ENCODE peak calls at places on chromosomes 16 and 17, in four cellular contexts. P is neural progenitor cell, L is brain microvascular endothelial cell, A is HCT116. D is an unnamed sample.

GRCh38 chr17:78658281-78658785 is 81.1 kb upstream of the DNAH17 start:
- DNase-seq in P (no peak), A (no peak), L (peak), D (no peak)

GRCh38 chr17:49015924-49016774 is 19.0 kb downstream of the IGF2BP1 start:
- DNase-seq in L (no peak), P (no peak), A (no peak), D (no peak)

GRCh38 chr16:24776486-24777220 is 47.2 kb downstream of the TNRC6A start:
- DNase-seq in L (peak), A (no peak), P (no peak), D (peak)

GRCh38 chr17:4008496-4009163 is 44.4 kb upstream of the ATP2A3 start:
- DNase-seq in A (no peak), L (no peak), P (no peak), D (no peak)

GRCh38 chr17:55273579-55274370 is 9.0 kb downstream of the HLF start:
- DNase-seq in A (no peak), L (no peak), P (no peak), D (peak)

GRCh38 chr17:43881758-43882505 is 25.4 kb downstream of the MPP2 start:
- DNase-seq in A (no peak), P (no peak), L (no peak), D (no peak)

GRCh38 chr17:55731586-55732250 is 9.1 kb upstream of the TMEM100 start:
- DNase-seq in L (no peak), P (peak), A (no peak), D (peak)

GRCh38 chr16:89007371-89008249 is 30.6 kb upstream of the CBFA2T3 start:
- DNase-seq in P (no peak), A (no peak), L (no peak), D (no peak)

GRCh38 chr17:60154616-60155426 is 5.0 kb downstream of the CA4 start:
- DNase-seq in P (no peak), A (no peak), L (peak), D (peak)

GRCh38 chr17:27323538-27324212 is 29.8 kb downstream of the WSB1 start:
- DNase-seq in L (peak), P (no peak), A (no peak), D (peak)

GRCh38 chr16:17313085-17313611 is 157.6 kb downstream of the XYLT1 start:
- DNase-seq in L (no peak), P (no peak), A (no peak), D (peak)

GRCh38 chr17:57580055-57580739 is 164.9 kb downstream of the CCDC182 start:
- DNase-seq in A (no peak), L (no peak), P (peak), D (no peak)

GRCh38 chr16:31050280-31051030 is 17.1 kb downstream of the STX4 start:
- DNase-seq in P (no peak), L (no peak), A (no peak), D (no peak)

GRCh38 chr17:56891751-56892150 is 22.1 kb downstream of the TRIM25 start:
- DNase-seq in A (no peak), L (no peak), P (peak), D (no peak)

GRCh38 chr16:1530349-1530882 is 3.0 kb upstream of the TMEM204 start:
- DNase-seq in P (no peak), L (no peak), A (no peak), D (no peak)

GRCh38 chr17:64176556-64176955 is 46.6 kb upstream of the ERN1 start:
- DNase-seq in L (no peak), A (no peak), P (no peak), D (no peak)

GRCh38 chr17:2335726-2336214 is 487 bp downstream of the TSR1 start:
- DNase-seq in A (no peak), P (peak), L (no peak), D (no peak)

GRCh38 chr17:39769974-39770587 is 32.3 kb downstream of the GRB7 start:
- DNase-seq in A (peak), P (no peak), L (no peak), D (no peak)

GRCh38 chr16:51084074-51084928 is 66.8 kb downstream of the SALL1 start:
- DNase-seq in A (no peak), P (no peak), L (peak), D (no peak)

GRCh38 chr17:74893936-74894671 is 671 bp upstream of the FADS6 start:
- DNase-seq in A (no peak), P (no peak), L (no peak), D (no peak)

GRCh38 chr16:55465077-55465896 is 13.7 kb upstream of the MMP2 start:
- DNase-seq in A (peak), L (peak), P (peak), D (peak)

GRCh38 chr17:10125761-10126553 is 72.4 kb downstream of the GAS7 start:
- DNase-seq in A (no peak), P (peak), L (no peak), D (no peak)

DNA sequence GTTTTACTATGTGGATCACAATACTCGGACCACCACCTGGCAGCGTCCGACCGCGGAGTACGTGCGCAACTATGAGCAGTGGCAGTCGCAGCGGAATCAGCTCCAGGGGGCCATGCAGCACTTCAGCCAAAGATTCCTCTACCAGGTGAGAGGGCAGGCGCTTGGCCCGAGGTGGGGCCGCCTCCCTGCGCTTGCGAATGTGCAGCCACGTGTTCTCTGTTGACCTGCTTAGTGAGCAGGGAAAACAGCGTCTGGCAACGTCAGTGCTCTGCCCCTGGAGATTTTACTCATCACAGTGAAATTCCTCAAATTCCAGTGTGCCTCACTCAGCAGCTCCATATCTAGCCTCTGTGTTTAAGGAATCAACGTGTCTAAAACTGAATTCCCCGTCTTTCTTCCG is 33.4 kb upstream of the CLEC18A start:
- DNase-seq in A (no peak), P (peak), L (peak), D (peak)
- H3K27ac ChIP-seq in A (no peak), P (no peak), L (peak), D (peak)

DNA sequence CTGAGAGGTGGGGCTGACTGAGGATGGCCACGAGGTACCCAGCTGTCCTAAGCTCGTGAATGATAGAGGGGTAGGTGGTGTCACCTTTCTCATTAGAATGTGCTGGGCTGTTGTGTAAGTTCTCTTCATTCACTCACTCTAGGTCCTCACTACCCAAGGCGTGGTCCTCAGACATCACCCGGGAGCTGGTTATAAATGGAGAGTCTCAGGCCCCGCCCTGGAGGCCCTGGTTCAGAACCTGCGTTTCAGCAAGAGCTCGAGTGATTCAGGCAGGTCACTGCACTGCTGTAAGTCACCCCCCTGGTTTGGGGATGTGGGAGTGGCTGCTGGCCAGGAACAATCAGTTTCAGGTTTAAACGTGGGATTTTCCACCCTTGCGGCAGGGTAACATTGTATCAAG is 139.8 kb downstream of the FOXL1 start:
- DNase-seq in P (no peak), A (no peak), L (no peak), D (no peak)
- H3K27ac ChIP-seq in P (no peak), A (no peak), L (no peak), D (no peak)

DNA sequence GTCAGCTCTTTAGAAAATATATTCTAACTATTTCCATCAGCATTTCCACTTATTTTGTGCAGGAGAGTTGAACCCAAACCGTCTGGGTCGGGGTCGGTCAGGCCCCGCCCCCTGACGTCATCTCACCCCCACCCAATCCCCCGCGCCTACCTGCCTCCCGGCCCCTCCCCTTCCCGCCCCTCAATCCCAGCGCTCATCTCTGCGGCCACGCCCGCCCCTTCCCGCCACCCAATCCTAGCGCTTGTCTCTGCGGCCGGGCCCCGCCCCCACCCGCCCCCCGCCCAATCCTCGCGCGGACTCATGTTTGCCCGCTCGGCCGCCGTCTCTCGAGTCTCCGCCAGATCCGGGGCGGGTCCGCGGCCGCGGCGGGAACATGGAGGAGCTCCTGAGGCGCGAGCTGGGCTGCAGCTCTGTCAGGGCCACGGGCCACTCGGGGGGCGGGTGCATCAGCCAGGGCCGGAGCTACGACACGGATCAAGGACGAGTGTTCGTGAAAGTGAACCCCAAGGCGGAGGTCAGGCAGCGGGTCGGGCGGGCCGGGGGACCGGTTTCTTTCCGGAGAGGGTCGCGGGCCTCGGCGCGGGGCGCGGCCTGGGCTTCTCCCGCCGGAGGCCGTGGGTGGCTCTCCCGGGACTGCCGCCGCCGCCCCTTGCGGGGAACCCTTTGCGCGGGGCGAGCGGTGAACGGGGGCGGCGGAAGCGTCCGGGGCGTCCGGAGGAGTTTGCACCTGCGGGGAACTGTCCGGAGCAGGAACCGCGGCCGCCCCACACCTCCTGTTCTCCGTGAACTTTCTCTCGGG is at the start of gene FN3KRP:
- DNase-seq in L (peak), A (peak), P (peak), D (peak)
- H3K27ac ChIP-seq in L (peak), A (peak), P (no peak), D (peak)

GRCh38 chr16:73051903-73052302 is 4.0 kb upstream of the ZFHX3 start:
- DNase-seq in L (no peak), A (no peak), P (no peak), D (no peak)
- H3K27ac ChIP-seq in L (peak), A (no peak), P (no peak), D (peak)

GRCh38 chr17:82494236-82495055 is 25.1 kb upstream of the FOXK2 start:
- DNase-seq in L (peak), A (peak), P (peak), D (peak)

GRCh38 chr17:82495844-82496528 is 23.5 kb upstream of the FOXK2 start:
- DNase-seq in L (no peak), A (peak), P (no peak), D (no peak)

GRCh38 chr17:82493517-82493840 is 26.1 kb upstream of the FOXK2 start:
- DNase-seq in A (no peak), L (no peak), P (no peak), D (no peak)

GRCh38 chr17:82497483-82498405 is 21.8 kb upstream of the FOXK2 start:
- DNase-seq in A (no peak), L (peak), P (peak), D (no peak)

GRCh38 chr17:82496529-82497434 is 22.8 kb upstream of the FOXK2 start:
- DNase-seq in P (peak), L (peak), A (peak), D (peak)
- H3K27ac ChIP-seq in P (no peak), L (peak), A (peak), D (peak)

GRCh38 chr16:87701505-87701921 is 64.3 kb downstream of the KLHDC4 start:
- DNase-seq in P (no peak), A (no peak), L (no peak), D (no peak)

GRCh38 chr16:87698676-87699179 is 67.1 kb downstream of the KLHDC4 start:
- DNase-seq in L (no peak), A (no peak), P (no peak), D (no peak)

GRCh38 chr16:87701066-87701425 is 64.7 kb downstream of the KLHDC4 start:
- DNase-seq in P (no peak), A (no peak), L (no peak), D (no peak)

GRCh38 chr16:87702325-87702811 is 63.4 kb downstream of the KLHDC4 start:
- DNase-seq in P (peak), L (peak), A (no peak), D (peak)

DNA sequence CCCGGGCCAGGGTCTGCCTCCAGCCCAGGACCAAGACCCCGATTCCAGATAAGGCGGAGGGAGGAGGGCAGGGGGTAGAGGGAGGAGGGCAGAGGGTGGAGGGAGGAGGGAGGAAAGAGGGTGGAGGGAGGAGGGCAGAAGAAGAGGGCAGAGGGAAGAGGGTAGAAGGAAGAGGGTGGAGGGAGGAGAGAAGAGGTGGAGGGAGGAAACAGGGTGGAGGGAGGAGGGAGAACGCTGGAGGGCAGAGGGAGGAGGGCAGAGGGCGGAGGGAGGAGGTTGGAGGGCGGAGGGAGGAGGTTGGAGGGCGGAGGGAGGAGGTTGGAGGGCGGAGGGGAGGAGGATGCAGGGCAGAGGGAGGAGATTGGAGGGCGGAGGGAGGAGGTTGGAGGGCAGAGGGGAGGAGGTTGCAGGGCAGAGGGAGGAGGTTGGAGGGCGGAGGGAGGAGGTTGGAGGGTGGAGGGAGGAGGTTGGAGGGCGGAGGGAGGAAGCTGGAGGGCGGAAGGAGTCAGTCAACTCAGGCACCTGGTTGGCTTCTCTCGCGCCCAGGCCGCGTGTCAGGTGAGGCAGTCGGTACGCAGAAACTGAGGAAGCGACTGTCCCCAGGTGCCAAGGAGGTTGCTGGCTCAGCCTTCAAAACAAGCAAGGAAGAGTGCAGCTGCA is 65.2 kb downstream of the KLHDC4 start:
- DNase-seq in P (no peak), L (no peak), A (no peak), D (no peak)
- H3K27ac ChIP-seq in P (no peak), L (no peak), A (no peak), D (no peak)

GRCh38 chr16:48811478-48811877 is 201.5 kb upstream of the N4BP1 start:
- DNase-seq in P (peak), L (no peak), A (no peak), D (no peak)

GRCh38 chr16:48814994-48815393 is 205.0 kb upstream of the N4BP1 start:
- DNase-seq in P (no peak), A (no peak), L (no peak), D (no peak)

GRCh38 chr16:48810803-48811453 is 200.9 kb upstream of the N4BP1 start:
- DNase-seq in P (peak), A (no peak), L (no peak), D (no peak)

GRCh38 chr16:48813485-48813884 is 203.5 kb upstream of the N4BP1 start:
- DNase-seq in A (no peak), L (no peak), P (no peak), D (no peak)

DNA sequence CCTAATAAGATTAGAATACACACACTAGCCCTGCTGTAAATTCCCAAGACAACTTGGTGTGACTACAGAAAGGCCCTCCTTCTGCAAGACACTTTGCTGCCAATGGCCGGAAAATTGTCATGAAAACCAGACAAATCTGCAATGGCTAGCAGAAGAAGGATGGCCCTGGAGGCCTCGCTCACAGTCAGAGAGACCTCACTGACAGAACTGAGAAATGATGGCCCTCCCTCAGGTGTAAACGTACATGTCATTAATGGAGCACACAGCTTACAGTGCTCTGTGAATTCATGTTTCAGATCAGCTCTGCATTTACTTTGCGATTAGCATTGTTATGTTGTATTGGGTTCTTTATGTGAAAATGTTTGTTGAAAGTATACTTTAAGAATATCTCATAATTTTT is 202.9 kb upstream of the N4BP1 start:
- DNase-seq in L (no peak), A (no peak), P (no peak), D (no peak)
- H3K27ac ChIP-seq in L (no peak), A (no peak), P (no peak), D (no peak)

DNA sequence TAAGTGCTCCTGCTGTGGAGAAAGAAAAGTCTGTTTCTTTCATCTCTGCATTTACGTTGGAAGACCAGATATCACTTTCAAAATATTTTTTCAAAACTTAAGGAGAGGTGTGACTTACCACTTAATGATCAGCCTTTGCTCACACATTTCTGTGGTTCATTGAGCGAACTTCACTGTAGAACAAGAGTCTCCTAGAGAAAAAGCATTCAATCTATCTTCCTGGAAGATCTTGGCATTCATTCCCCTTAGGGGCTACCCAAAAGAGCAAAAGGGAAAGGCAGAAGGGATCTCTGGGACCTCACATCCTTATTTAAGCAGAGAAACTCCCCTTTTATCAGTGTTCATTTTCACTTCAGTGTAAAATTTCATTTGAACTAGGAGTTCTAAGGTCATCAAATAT is 61.2 kb downstream of the HS3ST3A1 start:
- DNase-seq in L (no peak), A (no peak), P (no peak), D (no peak)
- H3K27ac ChIP-seq in L (peak), A (peak), P (no peak), D (no peak)

GRCh38 chr16:48137822-48138221 is 18.0 kb downstream of the ABCC12 start:
- DNase-seq in P (no peak), A (no peak), L (no peak), D (no peak)
- H3K27ac ChIP-seq in P (no peak), A (no peak), L (no peak), D (no peak)

DNA sequence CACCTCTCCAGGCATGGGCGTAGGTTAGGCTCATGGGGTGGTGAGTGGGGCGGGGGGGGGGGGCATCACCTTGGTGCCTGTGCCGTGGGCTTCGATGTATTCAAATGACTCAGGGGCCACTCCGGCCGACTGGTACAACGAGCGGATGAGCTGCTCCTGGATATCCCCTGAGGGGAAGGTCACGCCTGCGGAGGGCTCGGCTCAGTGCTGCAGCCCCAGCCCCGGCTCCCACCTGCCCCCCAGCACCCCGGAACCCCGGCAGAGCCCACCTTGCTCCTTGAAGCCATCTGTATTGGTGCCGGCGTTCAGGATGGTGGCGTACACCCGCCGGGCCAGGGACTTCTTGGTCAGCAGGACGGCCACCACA is 5.4 kb downstream of the FASN start:
- DNase-seq in L (no peak), A (no peak), P (no peak), D (no peak)
- H3K27ac ChIP-seq in L (no peak), A (no peak), P (no peak), D (no peak)

D was measured in heart right ventricle.